ENCODE peak calls at places on chromosomes 5 and 9, in nine cellular contexts. A is kidney epithelial cell, E is bronchial epithelial cell, D is AG04450, M is right lobe of liver, J is spleen, U is tibial artery, L is mesothelial cell of epicardium, V is heart left ventricle. O is an unnamed sample.
A peak's percentile ranks its signal among the peaks of the same experiment; 100 is the strongest.

GRCh38 chr5:154397652-154398406 is 48.0 kb upstream of the SAP30L start:
- DNase-seq in A (no peak), E (no peak), D (no peak), M (peak; percentile 47), J (no peak), U (peak; percentile 50), L (no peak), V (peak; percentile 51), O (no peak)

GRCh38 chr9:123286324-123286723 is 17.9 kb upstream of the STRBP start:
- DNase-seq in A (no peak), E (no peak), D (no peak), M (no peak), J (no peak), U (no peak), L (no peak), V (no peak), O (no peak)

GRCh38 chr9:94639996-94640376 is 668 bp upstream of the FBP1 start:
- DNase-seq in A (no peak), E (no peak), D (no peak), M (no peak), J (no peak), U (no peak), L (no peak), V (no peak), O (no peak)

GRCh38 chr9:8627944-8628679 is 828.5 kb upstream of the DMAC1 start:
- DNase-seq in A (no peak), E (peak; percentile 98), D (no peak), M (no peak), J (no peak), U (no peak), L (no peak), V (no peak), O (peak; percentile 13)

GRCh38 chr5:5126444-5126843 is 13.7 kb upstream of the ADAMTS16 start:
- DNase-seq in A (peak; percentile 64), E (peak; percentile 69), D (no peak), M (no peak), J (no peak), U (no peak), L (no peak), V (no peak), O (peak; percentile 95)

GRCh38 chr5:150208187-150209015 is 18.5 kb downstream of the SLC6A7 start:
- DNase-seq in A (no peak), E (peak; percentile 90), D (no peak), M (no peak), J (no peak), U (no peak), L (no peak), V (no peak), O (peak; percentile 80)

GRCh38 chr5:74311961-74312360 is 328.6 kb downstream of the ENC1 start:
- DNase-seq in A (no peak), E (no peak), D (no peak), M (no peak), J (no peak), U (peak; percentile 73), L (no peak), V (no peak), O (no peak)

GRCh38 chr9:98455256-98455956 is 200.0 kb upstream of the TBC1D2 start:
- DNase-seq in A (no peak), E (peak; percentile 62), D (no peak), M (no peak), J (no peak), U (no peak), L (no peak), V (no peak), O (peak; percentile 7)

GRCh38 chr5:142358648-142359047 is 33.8 kb upstream of the SPRY4 start:
- DNase-seq in A (no peak), E (no peak), D (no peak), M (no peak), J (no peak), U (no peak), L (no peak), V (no peak), O (no peak)

GRCh38 chr5:81657386-81657785 is 93.5 kb downstream of the SSBP2 start:
- DNase-seq in A (no peak), E (peak; percentile 21), D (no peak), M (no peak), J (no peak), U (no peak), L (no peak), V (no peak), O (peak; percentile 53)

GRCh38 chr9:22119537-22120167 is 110.5 kb upstream of the CDKN2B start:
- DNase-seq in A (no peak), E (peak; percentile 72), D (no peak), M (no peak), J (no peak), U (no peak), L (no peak), V (no peak), O (no peak)
- TF ChIP-seq CTCF in A (peak; percentile 73), E (peak; percentile 66), D (peak; percentile 59), M (peak; percentile 49), J (no peak), U (peak; percentile 46), L (no peak), V (peak; percentile 23), O (no peak)

GRCh38 chr9:5479994-5480694 is 29.8 kb downstream of the CD274 start:
- DNase-seq in A (no peak), E (no peak), D (no peak), M (no peak), J (no peak), U (no peak), L (no peak), V (no peak), O (no peak)

GRCh38 chr9:5481744-5482027 is 28.6 kb upstream of the PDCD1LG2 start:
- DNase-seq in A (no peak), E (no peak), D (no peak), M (no peak), J (no peak), U (no peak), L (no peak), V (no peak), O (no peak)

GRCh38 chr9:5482194-5482593 is 28.1 kb upstream of the PDCD1LG2 start:
- DNase-seq in A (no peak), E (no peak), D (no peak), M (no peak), J (no peak), U (no peak), L (no peak), V (no peak), O (no peak)

GRCh38 chr9:5478214-5478613 is 27.9 kb downstream of the CD274 start:
- DNase-seq in A (no peak), E (no peak), D (no peak), M (no peak), J (no peak), U (no peak), L (no peak), V (no peak), O (no peak)

DNA sequence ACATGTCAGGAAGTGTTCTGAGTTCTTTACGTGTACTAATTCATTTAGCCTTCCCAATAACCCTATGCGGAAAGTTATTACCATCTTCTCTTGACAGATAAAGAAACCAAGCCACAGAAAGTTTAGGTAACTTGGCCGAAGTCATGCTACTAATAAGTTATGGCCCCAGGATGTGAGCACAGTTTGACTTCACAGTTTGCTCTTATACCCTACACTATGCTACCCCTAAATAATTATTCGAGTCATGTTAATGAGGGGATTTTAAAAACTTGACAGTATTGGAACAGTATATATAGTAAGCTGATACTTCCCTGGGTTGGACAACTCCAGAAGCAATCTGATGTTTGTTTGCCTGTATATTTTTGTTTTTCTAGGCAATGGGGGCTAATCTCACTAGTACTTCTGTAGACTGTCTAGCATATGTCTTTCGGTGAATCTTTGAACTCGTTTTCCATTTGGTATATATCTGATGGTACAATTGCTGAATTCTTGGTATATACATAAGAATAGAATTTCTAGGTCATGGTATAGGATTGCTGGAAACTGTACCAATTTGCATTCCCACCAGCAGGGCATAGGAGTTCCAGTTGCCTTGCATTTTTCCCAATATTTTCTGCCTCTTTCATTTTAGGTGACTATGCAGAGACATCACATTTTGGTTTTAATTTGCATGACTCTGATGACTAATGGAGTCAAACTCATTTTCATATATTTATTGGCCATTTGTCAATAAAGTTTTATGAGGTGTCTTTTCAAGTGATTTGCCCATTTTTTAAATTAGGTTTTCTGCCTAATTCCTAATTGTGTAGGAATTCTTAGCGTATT is 29.2 kb upstream of the PDCD1LG2 start:
- DNase-seq in A (no peak), E (no peak), D (no peak), M (no peak), J (no peak), U (no peak), L (no peak), V (no peak), O (no peak)
- TF ChIP-seq CTCF in A (no peak), E (no peak), D (peak; percentile 46), M (no peak), J (no peak), U (no peak), L (peak; percentile 17), V (no peak), O (no peak)

DNA sequence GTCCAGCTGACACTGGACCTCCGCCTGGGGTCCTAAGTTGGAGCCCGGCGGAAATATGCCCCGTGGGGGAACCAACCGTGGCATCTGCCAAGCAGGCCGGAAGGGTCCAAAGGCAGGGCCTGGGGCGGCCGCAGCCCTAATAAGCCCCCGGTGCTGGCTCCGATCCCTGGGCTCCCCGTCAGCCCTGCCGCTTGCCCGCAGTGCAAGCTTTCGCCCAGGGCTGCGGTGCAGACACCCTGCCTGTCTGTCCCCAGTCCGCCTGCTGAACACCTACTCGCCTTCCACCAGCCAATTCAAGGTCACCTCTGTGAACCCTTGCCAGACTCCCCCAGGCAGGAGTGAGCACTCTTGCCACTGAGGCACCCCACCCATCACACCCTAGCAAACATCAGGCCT is 499 bp upstream of the PTGR1 start:
- DNase-seq in A (no peak), E (no peak), D (no peak), M (no peak), J (no peak), U (peak; percentile 66), L (no peak), V (no peak), O (no peak)
- TF ChIP-seq CTCF in A (no peak), E (no peak), D (no peak), M (no peak), J (no peak), U (no peak), L (no peak), V (no peak), O (no peak)

GRCh38 chr9:132235125-132235524 is 73.3 kb downstream of the NTNG2 start:
- DNase-seq in A (no peak), E (no peak), D (no peak), M (no peak), J (peak; percentile 66), U (no peak), L (no peak), V (no peak), O (no peak)
- TF ChIP-seq CTCF in A (no peak), E (no peak), D (no peak), M (no peak), J (no peak), U (no peak), L (no peak), V (no peak), O (no peak)

GRCh38 chr5:88140863-88141694 is 127.6 kb downstream of the TMEM161B start:
- DNase-seq in A (peak; percentile 80), E (peak; percentile 90), D (peak; percentile 79), M (peak; percentile 96), J (peak; percentile 88), U (peak; percentile 99), L (peak; percentile 90), V (peak; percentile 96), O (peak; percentile 86)
- TF ChIP-seq CTCF in A (peak; percentile 66), E (peak; percentile 81), D (peak; percentile 61), M (peak; percentile 67), J (peak; percentile 37), U (peak; percentile 74), L (peak; percentile 91), V (peak; percentile 44), O (peak; percentile 47)

O was measured in MCF 10A.